ENCODE peak calls at places on chromosome 2, in six cellular contexts. Q, Z, R, V, I and K are unnamed samples.

GRCh38 chr2:179467111-179467510 is 202.5 kb upstream of the SESTD1 start:
- DNase-seq in V (no peak), Z (no peak), R (no peak), Q (no peak), I (no peak), K (no peak)

GRCh38 chr2:239611222-239611795 is 210.5 kb upstream of the HDAC4 start:
- DNase-seq in R (no peak), Q (no peak), I (no peak), V (peak), Z (no peak), K (no peak)

GRCh38 chr2:3778841-3779505 is 75.6 kb downstream of the DCDC2C start:
- DNase-seq in V (no peak), R (no peak), Z (no peak), Q (no peak), I (no peak), K (peak)

GRCh38 chr2:63572001-63572400 is 16.3 kb downstream of the WDPCP start:
- DNase-seq in Q (no peak), V (no peak), I (no peak), R (no peak), Z (no peak), K (no peak)

GRCh38 chr2:200778038-200778437 is 33.7 kb upstream of the BZW1 start:
- DNase-seq in I (no peak), Q (no peak), V (no peak), R (no peak), Z (no peak), K (no peak)

GRCh38 chr2:199874209-199874608 is 23.2 kb upstream of the FTCDNL1 start:
- DNase-seq in Q (no peak), Z (no peak), I (no peak), V (no peak), R (no peak), K (no peak)

GRCh38 chr2:169276045-169276444 is 86.3 kb downstream of the LRP2 start:
- DNase-seq in Z (no peak), V (no peak), I (no peak), Q (no peak), R (no peak), K (no peak)

GRCh38 chr2:109261906-109262631 is 133.1 kb downstream of the SH3RF3 start:
- DNase-seq in V (no peak), Z (peak), Q (no peak), R (no peak), I (no peak), K (no peak)

GRCh38 chr2:27378096-27378808 is 2.3 kb downstream of the ZNF513 start:
- DNase-seq in Q (no peak), V (peak), Z (peak), R (no peak), I (no peak), K (peak)

GRCh38 chr2:182300603-182301002 is 126.2 kb downstream of the PDE1A start:
- DNase-seq in Q (peak), R (no peak), I (no peak), V (no peak), Z (no peak), K (no peak)

GRCh38 chr2:61969376-61969775 is 63.9 kb downstream of the COMMD1 start:
- DNase-seq in Q (peak), Z (no peak), R (no peak), V (no peak), I (no peak), K (no peak)

GRCh38 chr2:102698369-102699111 is 63.3 kb upstream of the TMEM182 start:
- DNase-seq in I (peak), R (no peak), V (peak), Q (no peak), Z (no peak), K (no peak)